ENCODE peak calls at places on chromosomes 7 and 10, in eight cellular contexts. X is lower lobe of right lung; C is testis; G is CD8-positive, alpha-beta memory T cell; V is lower leg skin; F is endodermal cell; I is GM23248; U is fibroblast of lung. D is an unnamed sample.

GRCh38 chr7:35254496-35255416 is 856 bp upstream of the TBX20 start:
- DNase-seq in X (no peak), C (no peak), G (no peak), V (no peak), F (peak; percentile 67), I (no peak), U (no peak), D (no peak)

GRCh38 chr7:19920200-19920599 is 146.8 kb upstream of the TMEM196 start:
- DNase-seq in X (no peak), C (peak; percentile 51), G (no peak), V (no peak), F (no peak), I (peak; percentile 20), U (peak; percentile 89), D (no peak)

GRCh38 chr10:26000971-26001370 is 66.9 kb downstream of the MYO3A start:
- DNase-seq in X (no peak), C (no peak), G (no peak), V (no peak), F (no peak), I (no peak), U (no peak), D (no peak)

GRCh38 chr10:22243321-22243720 is 25.5 kb upstream of the EBLN1 start:
- DNase-seq in X (no peak), C (no peak), G (no peak), V (no peak), F (no peak), I (no peak), U (no peak), D (no peak)

GRCh38 chr7:64893401-64893800 is 9.7 kb upstream of the ZNF273 start:
- DNase-seq in X (no peak), C (no peak), G (no peak), V (peak; percentile 18), F (peak; percentile 25), I (no peak), U (no peak), D (no peak)

GRCh38 chr10:97543025-97543546 is 29.5 kb upstream of the ANKRD2 start:
- DNase-seq in X (peak; percentile 64), C (peak; percentile 66), G (no peak), V (peak; percentile 96), F (peak; percentile 75), I (peak; percentile 100), U (peak; percentile 99), D (peak; percentile 95)

GRCh38 chr7:122362473-122362872 is 57.9 kb upstream of the FEZF1 start:
- DNase-seq in X (no peak), C (no peak), G (no peak), V (no peak), F (no peak), I (no peak), U (no peak), D (no peak)

GRCh38 chr10:18723801-18724200 is 64.6 kb downstream of the ARL5B start:
- DNase-seq in X (no peak), C (no peak), G (no peak), V (no peak), F (no peak), I (no peak), U (no peak), D (no peak)

GRCh38 chr10:28089467-28089866 is 90.6 kb upstream of the ODAD2 start:
- DNase-seq in X (no peak), C (no peak), G (no peak), V (no peak), F (no peak), I (peak; percentile 71), U (peak; percentile 98), D (no peak)

GRCh38 chr10:22690614-22691431 is 23.6 kb downstream of the PIP4K2A start:
- DNase-seq in X (no peak), C (no peak), G (no peak), V (no peak), F (peak; percentile 47), I (peak; percentile 42), U (peak; percentile 16), D (no peak)

GRCh38 chr10:78406648-78407008 is 373.0 kb downstream of the RPS24 start:
- DNase-seq in X (no peak), C (no peak), G (no peak), V (no peak), F (no peak), I (no peak), U (no peak), D (no peak)

GRCh38 chr10:78408011-78408410 is 374.3 kb downstream of the RPS24 start:
- DNase-seq in X (no peak), C (no peak), G (no peak), V (peak; percentile 49), F (peak; percentile 45), I (no peak), U (no peak), D (no peak)

GRCh38 chr10:78405781-78406180 is 372.1 kb downstream of the RPS24 start:
- DNase-seq in X (no peak), C (no peak), G (no peak), V (peak; percentile 63), F (peak; percentile 28), I (peak; percentile 23), U (no peak), D (peak; percentile 56)

GRCh38 chr10:78408671-78409472 is 375.2 kb downstream of the RPS24 start:
- DNase-seq in X (peak; percentile 89), C (peak; percentile 78), G (no peak), V (peak; percentile 93), F (peak; percentile 87), I (peak; percentile 73), U (peak; percentile 76), D (peak; percentile 89)

GRCh38 chr10:78407009-78407711 is 373.5 kb downstream of the RPS24 start:
- DNase-seq in X (peak; percentile 90), C (peak; percentile 98), G (no peak), V (peak; percentile 87), F (peak; percentile 99), I (no peak), U (peak; percentile 98), D (peak; percentile 41)
- H3K4me3 ChIP-seq in X (peak overlapping the region; percentile 27), C (peak overlapping the region; percentile 47), G (peak overlapping the region; percentile 14), V (no peak overlapping the region), F (peak overlapping the region; percentile 89), I (no peak overlapping the region), U (peak overlapping the region; percentile 40), D (peak overlapping the region; percentile 49)

GRCh38 chr10:13880760-13881159 is 294.0 kb downstream of the PRPF18 start:
- DNase-seq in X (no peak), C (no peak), G (no peak), V (no peak), F (no peak), I (no peak), U (no peak), D (no peak)

GRCh38 chr10:13885238-13885990 is 298.6 kb downstream of the PRPF18 start:
- DNase-seq in X (no peak), C (no peak), G (no peak), V (no peak), F (no peak), I (no peak), U (no peak), D (peak; percentile 61)

GRCh38 chr10:13883843-13884444 is 297.2 kb downstream of the PRPF18 start:
- DNase-seq in X (no peak), C (no peak), G (no peak), V (no peak), F (no peak), I (no peak), U (no peak), D (no peak)

GRCh38 chr10:13877154-13877909 is 290.6 kb downstream of the PRPF18 start:
- DNase-seq in X (no peak), C (no peak), G (no peak), V (peak; percentile 91), F (peak; percentile 56), I (peak; percentile 41), U (peak; percentile 61), D (no peak)

GRCh38 chr10:13882112-13882711 is 295.4 kb downstream of the PRPF18 start:
- DNase-seq in X (peak; percentile 67), C (no peak), G (no peak), V (peak; percentile 83), F (peak; percentile 88), I (peak; percentile 93), U (peak; percentile 99), D (no peak)
- H3K4me3 ChIP-seq in X (no peak overlapping the region), C (no peak overlapping the region), G (no peak overlapping the region), V (no peak overlapping the region), F (no peak overlapping the region), I (peak overlapping the region; percentile 9), U (no peak overlapping the region), D (no peak overlapping the region)

DNA sequence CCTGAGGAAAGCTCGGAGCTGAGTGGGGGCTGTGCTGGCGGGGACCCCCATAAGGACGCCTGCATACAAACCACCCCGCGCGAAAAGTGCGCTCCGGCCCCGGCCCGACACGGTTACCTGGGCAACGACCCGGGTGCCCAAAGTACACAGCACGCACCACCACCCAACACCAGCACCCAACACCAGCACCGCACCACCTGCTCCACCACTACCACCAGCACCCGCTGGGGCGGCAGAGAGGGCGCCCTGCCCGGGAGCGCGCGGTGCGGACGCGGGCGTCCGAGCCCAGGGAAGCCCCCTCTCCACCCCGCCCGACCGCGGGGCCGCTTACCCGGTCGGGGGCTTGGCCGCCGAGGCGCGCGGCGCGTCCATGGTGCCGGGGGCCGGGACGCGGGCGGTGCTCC is 345 bp downstream of the COBL start:
- DNase-seq in X (peak; percentile 71), C (peak; percentile 29), G (no peak), V (no peak), F (peak; percentile 83), I (peak; percentile 9), U (no peak), D (no peak)
- H3K4me3 ChIP-seq in X (peak overlapping the region; percentile 66), C (peak overlapping the region; percentile 45), G (no peak overlapping the region), V (peak overlapping the region; percentile 41), F (peak overlapping the region; percentile 86), I (peak overlapping the region; percentile 45), U (peak overlapping the region; percentile 12), D (peak overlapping the region; percentile 45)

GRCh38 chr10:93072225-93072712 is 1.4 kb upstream of the CYP26A1 start:
- DNase-seq in X (no peak), C (no peak), G (no peak), V (peak; percentile 78), F (peak; percentile 80), I (peak; percentile 18), U (no peak), D (no peak)

GRCh38 chr10:93070378-93071176 is 3.1 kb upstream of the CYP26A1 start:
- DNase-seq in X (no peak), C (no peak), G (no peak), V (peak; percentile 54), F (no peak), I (no peak), U (no peak), D (no peak)

GRCh38 chr10:93072713-93073538 is 767 bp upstream of the CYP26A1 start:
- DNase-seq in X (no peak), C (no peak), G (no peak), V (peak; percentile 80), F (peak; percentile 76), I (peak; percentile 12), U (no peak), D (no peak)

GRCh38 chr10:93071177-93071472 is 2.6 kb upstream of the CYP26A1 start:
- DNase-seq in X (no peak), C (no peak), G (no peak), V (no peak), F (no peak), I (no peak), U (no peak), D (no peak)

DNA sequence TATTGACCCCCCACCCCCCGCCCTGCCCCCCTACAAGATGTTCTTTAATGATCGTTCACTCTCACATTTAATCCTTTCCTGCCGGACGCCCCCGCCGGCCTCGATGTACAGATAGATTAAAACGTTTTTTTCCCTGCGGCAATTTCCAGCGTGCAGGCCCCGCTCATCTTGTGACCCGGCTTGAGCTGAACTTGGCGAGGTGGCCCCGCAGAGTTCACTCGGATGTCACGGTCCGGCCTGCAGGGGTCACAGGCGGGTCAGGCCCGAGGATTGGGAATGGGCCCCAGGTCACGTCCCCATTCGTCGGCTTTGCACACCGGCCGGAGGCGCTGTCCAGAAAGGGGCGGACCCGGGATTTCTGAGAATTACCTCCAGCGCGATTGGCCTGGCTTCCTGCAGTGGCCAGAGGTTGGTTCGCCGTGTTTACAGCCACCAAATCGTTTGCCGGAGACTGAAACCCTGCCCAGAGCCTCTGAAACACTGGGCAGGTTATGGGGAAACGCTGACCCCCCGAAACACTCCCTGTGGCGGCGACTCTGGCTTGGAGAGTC is 1.9 kb upstream of the CYP26A1 start:
- DNase-seq in X (peak; percentile 54), C (no peak), G (no peak), V (peak; percentile 82), F (peak; percentile 95), I (peak; percentile 49), U (no peak), D (no peak)
- H3K4me3 ChIP-seq in X (peak overlapping the region; percentile 53), C (no peak overlapping the region), G (no peak overlapping the region), V (no peak overlapping the region), F (peak overlapping the region; percentile 93), I (peak overlapping the region; percentile 51), U (peak overlapping the region; percentile 24), D (peak overlapping the region; percentile 32)

D was measured in ascending aorta.